ENCODE peak calls at places on chromosomes 5 and 9, in seven cellular contexts. Y is head of caudate nucleus; W is stimulated activated naive CD8-positive, alpha-beta T cell treated with anti-CD3 and anti-CD28 coated beads, Interleukin-15, Interleukin-2, amounts not matched to agents 100 U/mL and 50 U/mL, for 24 hours; T is frontal cortex; U is activated CD4-positive, alpha-beta T cell treated with anti-CD3 and anti-CD28 coated beads for 24 hours; R is left cardiac atrium; B is effector CD8-positive, alpha-beta T cell. Q is an unnamed sample.

GRCh38 chr5:137833463-137833862 is 34.2 kb upstream of the MYOT start:
- DNase-seq in Y (no peak), W (no peak), T (no peak), U (no peak), R (no peak), B (no peak), Q (no peak)

GRCh38 chr9:136173648-136174290 is 31.2 kb downstream of the LHX3 start:
- DNase-seq in Y (no peak), W (no peak), T (no peak), U (no peak), R (no peak), B (no peak), Q (no peak)

GRCh38 chr9:34338664-34339063 is 9.3 kb downstream of the NUDT2 start:
- DNase-seq in Y (peak), W (no peak), T (no peak), U (no peak), R (no peak), B (no peak), Q (no peak)

GRCh38 chr5:118698774-118699173 is 289.6 kb downstream of the DTWD2 start:
- DNase-seq in Y (no peak), W (no peak), T (no peak), U (no peak), R (no peak), B (no peak), Q (no peak)

GRCh38 chr5:75364571-75365280 is 27.7 kb downstream of the HMGCR start:
- DNase-seq in Y (no peak), W (no peak), T (no peak), U (no peak), R (no peak), B (no peak), Q (no peak)

GRCh38 chr5:109275919-109276318 is 133.9 kb downstream of the PJA2 start:
- DNase-seq in Y (no peak), W (no peak), T (no peak), U (no peak), R (no peak), B (no peak), Q (no peak)

GRCh38 chr9:5949103-5949699 is 58.5 kb downstream of the MLANA start:
- DNase-seq in Y (no peak), W (no peak), T (no peak), U (no peak), R (no peak), B (no peak), Q (no peak)

GRCh38 chr5:141478321-141478945 is 2.7 kb downstream of the PCDHGC3 start:
- DNase-seq in Y (no peak), W (no peak), T (no peak), U (no peak), R (no peak), B (no peak), Q (no peak)

GRCh38 chr5:17898766-17899165 is 264.5 kb downstream of the TAF11L14 start:
- DNase-seq in Y (no peak), W (no peak), T (no peak), U (no peak), R (no peak), B (no peak), Q (no peak)

GRCh38 chr9:134643306-134643705 is 1.7 kb downstream of the COL5A1 start:
- DNase-seq in Y (no peak), W (no peak), T (peak), U (no peak), R (no peak), B (no peak), Q (no peak)

GRCh38 chr5:15995206-15996052 is 184.2 kb downstream of the MARCHF11 start:
- DNase-seq in Y (no peak), W (no peak), T (no peak), U (no peak), R (no peak), B (no peak), Q (no peak)

GRCh38 chr5:1725641-1726468 is 73.8 kb downstream of the MRPL36 start:
- DNase-seq in Y (no peak), W (no peak), T (no peak), U (no peak), R (no peak), B (no peak), Q (peak)

GRCh38 chr9:108746864-108747263 is 108.9 kb downstream of the ACTL7B start:
- DNase-seq in Y (no peak), W (no peak), T (no peak), U (no peak), R (no peak), B (no peak), Q (no peak)

GRCh38 chr5:42858709-42859108 is 47.0 kb upstream of the SELENOP start:
- DNase-seq in Y (peak), W (no peak), T (peak), U (no peak), R (no peak), B (no peak), Q (no peak)

GRCh38 chr5:9468070-9468388 is 77.8 kb downstream of the SEMA5A start:
- DNase-seq in Y (no peak), W (no peak), T (no peak), U (no peak), R (no peak), B (no peak), Q (no peak)

GRCh38 chr9:70466976-70467551 is 52.6 kb upstream of the KLF9 start:
- DNase-seq in Y (peak), W (peak), T (no peak), U (peak), R (no peak), B (no peak), Q (no peak)

GRCh38 chr5:173909205-173909604 is 21.1 kb downstream of the CPEB4 start:
- DNase-seq in Y (peak), W (no peak), T (peak), U (no peak), R (peak), B (no peak), Q (no peak)

GRCh38 chr9:94030318-94031179 is 53.7 kb upstream of the PTPDC1 start:
- DNase-seq in Y (peak), W (peak), T (peak), U (peak), R (peak), B (peak), Q (peak)

GRCh38 chr9:121289554-121290370 is 21.8 kb downstream of the GSN start:
- DNase-seq in Y (no peak), W (no peak), T (no peak), U (no peak), R (no peak), B (no peak), Q (no peak)

GRCh38 chr9:121550569-121551512 is 51.2 kb upstream of the GGTA1 start:
- DNase-seq in Y (peak), W (peak), T (peak), U (peak), R (peak), B (peak), Q (peak)

GRCh38 chr5:43305948-43306563 is 7.2 kb downstream of the HMGCS1 start:
- DNase-seq in Y (no peak), W (no peak), T (peak), U (no peak), R (no peak), B (no peak), Q (no peak)

GRCh38 chr5:132065351-132065937 is 5.0 kb downstream of the IL3 start:
- DNase-seq in Y (no peak), W (peak), T (peak), U (peak), R (peak), B (no peak), Q (peak)

GRCh38 chr5:107542428-107542827 is 128.3 kb downstream of the EFNA5 start:
- DNase-seq in Y (no peak), W (no peak), T (peak), U (no peak), R (peak), B (no peak), Q (no peak)

GRCh38 chr5:33167541-33167940 is 273.2 kb upstream of the TARS1 start:
- DNase-seq in Y (no peak), W (no peak), T (no peak), U (no peak), R (no peak), B (no peak), Q (no peak)

GRCh38 chr9:120104771-120105170 is 475.2 kb downstream of the CDK5RAP2 start:
- DNase-seq in Y (no peak), W (no peak), T (no peak), U (no peak), R (no peak), B (no peak), Q (no peak)

GRCh38 chr9:133728856-133729645 is 9.1 kb downstream of the SARDH start:
- DNase-seq in Y (no peak), W (no peak), T (no peak), U (no peak), R (no peak), B (no peak), Q (no peak)

GRCh38 chr5:34058532-34058931 is 15.5 kb upstream of the C1QTNF3 start:
- DNase-seq in Y (no peak), W (no peak), T (no peak), U (no peak), R (no peak), B (no peak), Q (no peak)

GRCh38 chr9:81470864-81471263 is 218.5 kb downstream of the TLE1 start:
- DNase-seq in Y (no peak), W (no peak), T (no peak), U (no peak), R (no peak), B (no peak), Q (no peak)

GRCh38 chr9:22447607-22448305 is 1.1 kb downstream of the DMRTA1 start:
- DNase-seq in Y (no peak), W (no peak), T (no peak), U (no peak), R (no peak), B (no peak), Q (no peak)

GRCh38 chr5:36870399-36871040 is 6.0 kb upstream of the NIPBL start:
- DNase-seq in Y (no peak), W (no peak), T (peak), U (no peak), R (no peak), B (no peak), Q (no peak)

GRCh38 chr9:92631452-92632211 is 38.3 kb downstream of the IPPK start:
- DNase-seq in Y (no peak), W (peak), T (no peak), U (no peak), R (no peak), B (no peak), Q (no peak)

GRCh38 chr9:92728831-92729734 is 35.5 kb downstream of the BICD2 start:
- DNase-seq in Y (no peak), W (no peak), T (peak), U (no peak), R (no peak), B (no peak), Q (no peak)

GRCh38 chr9:134390537-134390936 is 64.3 kb downstream of the RXRA start:
- DNase-seq in Y (no peak), W (peak), T (no peak), U (peak), R (no peak), B (peak), Q (peak)

GRCh38 chr9:122368642-122369041 is 2.2 kb upstream of the PTGS1 start:
- DNase-seq in Y (no peak), W (no peak), T (no peak), U (no peak), R (no peak), B (no peak), Q (no peak)

GRCh38 chr5:95841914-95842812 is 19.6 kb upstream of the GLRX start:
- DNase-seq in Y (no peak), W (no peak), T (no peak), U (no peak), R (peak), B (no peak), Q (no peak)